ENCODE peak calls at places on chromosome 7, in six cellular contexts. One of them, this sample, is unnamed.

GRCh38 chr7:665751-666453 is 60.6 kb upstream of the DNAAF5 start:
- DNase-seq in hypothalamus: no peak
- DNase-seq in CD8-positive, alpha-beta memory T cell: peak
- DNase-seq in non-pigmented ciliary epithelial cell: no peak
- DNase-seq in AG08396: no peak
- DNase-seq in stimulated activated CD8-positive, alpha-beta memory T cell treated with anti-CD3 and anti-CD28 coated beads, Interleukin-4, amount 100 ng/mL, for 24 hours: no peak
- DNase-seq in this sample: peak

GRCh38 chr7:127514499-127514898 is 70.9 kb downstream of the GCC1 start:
- DNase-seq in hypothalamus: no peak
- DNase-seq in CD8-positive, alpha-beta memory T cell: no peak
- DNase-seq in non-pigmented ciliary epithelial cell: peak
- DNase-seq in AG08396: peak
- DNase-seq in stimulated activated CD8-positive, alpha-beta memory T cell treated with anti-CD3 and anti-CD28 coated beads, Interleukin-4, amount 100 ng/mL, for 24 hours: no peak
- DNase-seq in this sample: no peak

GRCh38 chr7:51869452-51869851 is 552.8 kb upstream of the COBL start:
- DNase-seq in hypothalamus: no peak
- DNase-seq in CD8-positive, alpha-beta memory T cell: no peak
- DNase-seq in non-pigmented ciliary epithelial cell: no peak
- DNase-seq in AG08396: no peak
- DNase-seq in stimulated activated CD8-positive, alpha-beta memory T cell treated with anti-CD3 and anti-CD28 coated beads, Interleukin-4, amount 100 ng/mL, for 24 hours: no peak
- DNase-seq in this sample: no peak

GRCh38 chr7:8115547-8116402 is 146.2 kb downstream of the ICA1 start:
- DNase-seq in hypothalamus: no peak
- DNase-seq in CD8-positive, alpha-beta memory T cell: no peak
- DNase-seq in non-pigmented ciliary epithelial cell: no peak
- DNase-seq in AG08396: no peak
- DNase-seq in stimulated activated CD8-positive, alpha-beta memory T cell treated with anti-CD3 and anti-CD28 coated beads, Interleukin-4, amount 100 ng/mL, for 24 hours: no peak
- DNase-seq in this sample: no peak

GRCh38 chr7:140621326-140622035 is 19.1 kb downstream of the DENND2A start:
- DNase-seq in hypothalamus: no peak
- DNase-seq in CD8-positive, alpha-beta memory T cell: no peak
- DNase-seq in non-pigmented ciliary epithelial cell: no peak
- DNase-seq in AG08396: no peak
- DNase-seq in stimulated activated CD8-positive, alpha-beta memory T cell treated with anti-CD3 and anti-CD28 coated beads, Interleukin-4, amount 100 ng/mL, for 24 hours: no peak
- DNase-seq in this sample: no peak

GRCh38 chr7:116582164-116582732 is 57.4 kb downstream of the CAV1 start:
- DNase-seq in hypothalamus: no peak
- DNase-seq in CD8-positive, alpha-beta memory T cell: no peak
- DNase-seq in non-pigmented ciliary epithelial cell: no peak
- DNase-seq in AG08396: no peak
- DNase-seq in stimulated activated CD8-positive, alpha-beta memory T cell treated with anti-CD3 and anti-CD28 coated beads, Interleukin-4, amount 100 ng/mL, for 24 hours: no peak
- DNase-seq in this sample: no peak

GRCh38 chr7:80370587-80370986 is 141.3 kb downstream of the GNAT3 start:
- DNase-seq in hypothalamus: no peak
- DNase-seq in CD8-positive, alpha-beta memory T cell: no peak
- DNase-seq in non-pigmented ciliary epithelial cell: no peak
- DNase-seq in AG08396: no peak
- DNase-seq in stimulated activated CD8-positive, alpha-beta memory T cell treated with anti-CD3 and anti-CD28 coated beads, Interleukin-4, amount 100 ng/mL, for 24 hours: no peak
- DNase-seq in this sample: no peak

GRCh38 chr7:74606101-74606908 is 51.2 kb upstream of the GTF2I start:
- DNase-seq in hypothalamus: no peak
- DNase-seq in CD8-positive, alpha-beta memory T cell: no peak
- DNase-seq in non-pigmented ciliary epithelial cell: no peak
- DNase-seq in AG08396: peak
- DNase-seq in stimulated activated CD8-positive, alpha-beta memory T cell treated with anti-CD3 and anti-CD28 coated beads, Interleukin-4, amount 100 ng/mL, for 24 hours: peak
- DNase-seq in this sample: peak

GRCh38 chr7:39987641-39988347 is 37.7 kb downstream of the CDK13 start:
- DNase-seq in hypothalamus: no peak
- DNase-seq in CD8-positive, alpha-beta memory T cell: no peak
- DNase-seq in non-pigmented ciliary epithelial cell: no peak
- DNase-seq in AG08396: no peak
- DNase-seq in stimulated activated CD8-positive, alpha-beta memory T cell treated with anti-CD3 and anti-CD28 coated beads, Interleukin-4, amount 100 ng/mL, for 24 hours: no peak
- DNase-seq in this sample: peak

GRCh38 chr7:7175075-7175695 is 7.2 kb upstream of the C1GALT1 start:
- DNase-seq in hypothalamus: no peak
- DNase-seq in CD8-positive, alpha-beta memory T cell: no peak
- DNase-seq in non-pigmented ciliary epithelial cell: no peak
- DNase-seq in AG08396: no peak
- DNase-seq in stimulated activated CD8-positive, alpha-beta memory T cell treated with anti-CD3 and anti-CD28 coated beads, Interleukin-4, amount 100 ng/mL, for 24 hours: no peak
- DNase-seq in this sample: no peak

GRCh38 chr7:158410720-158411119 is 176.9 kb downstream of the PTPRN2 start:
- DNase-seq in hypothalamus: no peak
- DNase-seq in CD8-positive, alpha-beta memory T cell: no peak
- DNase-seq in non-pigmented ciliary epithelial cell: no peak
- DNase-seq in AG08396: no peak
- DNase-seq in stimulated activated CD8-positive, alpha-beta memory T cell treated with anti-CD3 and anti-CD28 coated beads, Interleukin-4, amount 100 ng/mL, for 24 hours: no peak
- DNase-seq in this sample: no peak

GRCh38 chr7:148084138-148084537 is 506.4 kb upstream of the C7orf33 start:
- DNase-seq in hypothalamus: peak
- DNase-seq in CD8-positive, alpha-beta memory T cell: no peak
- DNase-seq in non-pigmented ciliary epithelial cell: peak
- DNase-seq in AG08396: no peak
- DNase-seq in stimulated activated CD8-positive, alpha-beta memory T cell treated with anti-CD3 and anti-CD28 coated beads, Interleukin-4, amount 100 ng/mL, for 24 hours: no peak
- DNase-seq in this sample: no peak

GRCh38 chr7:113299748-113300147 is 181.4 kb upstream of the SMIM30 start:
- DNase-seq in hypothalamus: no peak
- DNase-seq in CD8-positive, alpha-beta memory T cell: no peak
- DNase-seq in non-pigmented ciliary epithelial cell: no peak
- DNase-seq in AG08396: no peak
- DNase-seq in stimulated activated CD8-positive, alpha-beta memory T cell treated with anti-CD3 and anti-CD28 coated beads, Interleukin-4, amount 100 ng/mL, for 24 hours: no peak
- DNase-seq in this sample: no peak

GRCh38 chr7:90404777-90405176 is 1.5 kb downstream of the CLDN12 start:
- DNase-seq in hypothalamus: no peak
- DNase-seq in CD8-positive, alpha-beta memory T cell: no peak
- DNase-seq in non-pigmented ciliary epithelial cell: no peak
- DNase-seq in AG08396: no peak
- DNase-seq in stimulated activated CD8-positive, alpha-beta memory T cell treated with anti-CD3 and anti-CD28 coated beads, Interleukin-4, amount 100 ng/mL, for 24 hours: no peak
- DNase-seq in this sample: no peak

GRCh38 chr7:50199824-50200223 is 104.7 kb upstream of the IKZF1 start:
- DNase-seq in hypothalamus: no peak
- DNase-seq in CD8-positive, alpha-beta memory T cell: no peak
- DNase-seq in non-pigmented ciliary epithelial cell: no peak
- DNase-seq in AG08396: no peak
- DNase-seq in stimulated activated CD8-positive, alpha-beta memory T cell treated with anti-CD3 and anti-CD28 coated beads, Interleukin-4, amount 100 ng/mL, for 24 hours: no peak
- DNase-seq in this sample: no peak

GRCh38 chr7:73397936-73398335 is 35.6 kb upstream of the FZD9 start:
- DNase-seq in hypothalamus: no peak
- DNase-seq in CD8-positive, alpha-beta memory T cell: no peak
- DNase-seq in non-pigmented ciliary epithelial cell: no peak
- DNase-seq in AG08396: no peak
- DNase-seq in stimulated activated CD8-positive, alpha-beta memory T cell treated with anti-CD3 and anti-CD28 coated beads, Interleukin-4, amount 100 ng/mL, for 24 hours: no peak
- DNase-seq in this sample: no peak

GRCh38 chr7:96648784-96649183 is 60.9 kb downstream of the SEM1 start:
- DNase-seq in hypothalamus: no peak
- DNase-seq in CD8-positive, alpha-beta memory T cell: no peak
- DNase-seq in non-pigmented ciliary epithelial cell: no peak
- DNase-seq in AG08396: no peak
- DNase-seq in stimulated activated CD8-positive, alpha-beta memory T cell treated with anti-CD3 and anti-CD28 coated beads, Interleukin-4, amount 100 ng/mL, for 24 hours: no peak
- DNase-seq in this sample: no peak

GRCh38 chr7:54978364-54979116 is 40.3 kb upstream of the EGFR start:
- DNase-seq in hypothalamus: no peak
- DNase-seq in CD8-positive, alpha-beta memory T cell: no peak
- DNase-seq in non-pigmented ciliary epithelial cell: no peak
- DNase-seq in AG08396: no peak
- DNase-seq in stimulated activated CD8-positive, alpha-beta memory T cell treated with anti-CD3 and anti-CD28 coated beads, Interleukin-4, amount 100 ng/mL, for 24 hours: no peak
- DNase-seq in this sample: no peak

GRCh38 chr7:713488-714230 is 12.8 kb upstream of the DNAAF5 start:
- DNase-seq in hypothalamus: no peak
- DNase-seq in CD8-positive, alpha-beta memory T cell: no peak
- DNase-seq in non-pigmented ciliary epithelial cell: no peak
- DNase-seq in AG08396: peak
- DNase-seq in stimulated activated CD8-positive, alpha-beta memory T cell treated with anti-CD3 and anti-CD28 coated beads, Interleukin-4, amount 100 ng/mL, for 24 hours: no peak
- DNase-seq in this sample: no peak

GRCh38 chr7:50651227-50651989 is 86.2 kb upstream of the DDC start:
- DNase-seq in hypothalamus: no peak
- DNase-seq in CD8-positive, alpha-beta memory T cell: no peak
- DNase-seq in non-pigmented ciliary epithelial cell: no peak
- DNase-seq in AG08396: no peak
- DNase-seq in stimulated activated CD8-positive, alpha-beta memory T cell treated with anti-CD3 and anti-CD28 coated beads, Interleukin-4, amount 100 ng/mL, for 24 hours: no peak
- DNase-seq in this sample: no peak

GRCh38 chr7:2864999-2865670 is 21.0 kb upstream of the GNA12 start:
- DNase-seq in hypothalamus: peak
- DNase-seq in CD8-positive, alpha-beta memory T cell: peak
- DNase-seq in non-pigmented ciliary epithelial cell: no peak
- DNase-seq in AG08396: peak
- DNase-seq in stimulated activated CD8-positive, alpha-beta memory T cell treated with anti-CD3 and anti-CD28 coated beads, Interleukin-4, amount 100 ng/mL, for 24 hours: peak
- DNase-seq in this sample: no peak

GRCh38 chr7:101129603-101130117 is 2.8 kb downstream of the SERPINE1 start:
- DNase-seq in hypothalamus: no peak
- DNase-seq in CD8-positive, alpha-beta memory T cell: no peak
- DNase-seq in non-pigmented ciliary epithelial cell: no peak
- DNase-seq in AG08396: no peak
- DNase-seq in stimulated activated CD8-positive, alpha-beta memory T cell treated with anti-CD3 and anti-CD28 coated beads, Interleukin-4, amount 100 ng/mL, for 24 hours: no peak
- DNase-seq in this sample: no peak

GRCh38 chr7:64794171-64794844 is at the start of gene ZNF138:
- DNase-seq in hypothalamus: peak
- DNase-seq in CD8-positive, alpha-beta memory T cell: peak
- DNase-seq in non-pigmented ciliary epithelial cell: peak
- DNase-seq in AG08396: peak
- DNase-seq in stimulated activated CD8-positive, alpha-beta memory T cell treated with anti-CD3 and anti-CD28 coated beads, Interleukin-4, amount 100 ng/mL, for 24 hours: peak
- DNase-seq in this sample: peak

GRCh38 chr7:28761485-28761884 is 196.6 kb downstream of the TRIL start:
- DNase-seq in hypothalamus: no peak
- DNase-seq in CD8-positive, alpha-beta memory T cell: no peak
- DNase-seq in non-pigmented ciliary epithelial cell: no peak
- DNase-seq in AG08396: no peak
- DNase-seq in stimulated activated CD8-positive, alpha-beta memory T cell treated with anti-CD3 and anti-CD28 coated beads, Interleukin-4, amount 100 ng/mL, for 24 hours: no peak
- DNase-seq in this sample: no peak

GRCh38 chr7:7978860-7979259 is 10.3 kb downstream of the GLCCI1 start:
- DNase-seq in hypothalamus: no peak
- DNase-seq in CD8-positive, alpha-beta memory T cell: no peak
- DNase-seq in non-pigmented ciliary epithelial cell: no peak
- DNase-seq in AG08396: no peak
- DNase-seq in stimulated activated CD8-positive, alpha-beta memory T cell treated with anti-CD3 and anti-CD28 coated beads, Interleukin-4, amount 100 ng/mL, for 24 hours: no peak
- DNase-seq in this sample: no peak

GRCh38 chr7:106205621-106206222 is 79.1 kb downstream of the NAMPT start:
- DNase-seq in hypothalamus: no peak
- DNase-seq in CD8-positive, alpha-beta memory T cell: no peak
- DNase-seq in non-pigmented ciliary epithelial cell: no peak
- DNase-seq in AG08396: no peak
- DNase-seq in stimulated activated CD8-positive, alpha-beta memory T cell treated with anti-CD3 and anti-CD28 coated beads, Interleukin-4, amount 100 ng/mL, for 24 hours: no peak
- DNase-seq in this sample: no peak

GRCh38 chr7:97357459-97357858 is 240.0 kb downstream of the SDHAF3 start:
- DNase-seq in hypothalamus: no peak
- DNase-seq in CD8-positive, alpha-beta memory T cell: no peak
- DNase-seq in non-pigmented ciliary epithelial cell: no peak
- DNase-seq in AG08396: no peak
- DNase-seq in stimulated activated CD8-positive, alpha-beta memory T cell treated with anti-CD3 and anti-CD28 coated beads, Interleukin-4, amount 100 ng/mL, for 24 hours: no peak
- DNase-seq in this sample: no peak

GRCh38 chr7:122143376-122143750 is 686 bp downstream of the AASS start:
- DNase-seq in hypothalamus: peak
- DNase-seq in CD8-positive, alpha-beta memory T cell: no peak
- DNase-seq in non-pigmented ciliary epithelial cell: no peak
- DNase-seq in AG08396: peak
- DNase-seq in stimulated activated CD8-positive, alpha-beta memory T cell treated with anti-CD3 and anti-CD28 coated beads, Interleukin-4, amount 100 ng/mL, for 24 hours: no peak
- DNase-seq in this sample: no peak

GRCh38 chr7:78543976-78544375 is 745.4 kb downstream of the PHTF2 start:
- DNase-seq in hypothalamus: no peak
- DNase-seq in CD8-positive, alpha-beta memory T cell: no peak
- DNase-seq in non-pigmented ciliary epithelial cell: no peak
- DNase-seq in AG08396: no peak
- DNase-seq in stimulated activated CD8-positive, alpha-beta memory T cell treated with anti-CD3 and anti-CD28 coated beads, Interleukin-4, amount 100 ng/mL, for 24 hours: no peak
- DNase-seq in this sample: no peak

GRCh38 chr7:4091767-4092166 is 590.3 kb upstream of the FOXK1 start:
- DNase-seq in hypothalamus: no peak
- DNase-seq in CD8-positive, alpha-beta memory T cell: no peak
- DNase-seq in non-pigmented ciliary epithelial cell: no peak
- DNase-seq in AG08396: no peak
- DNase-seq in stimulated activated CD8-positive, alpha-beta memory T cell treated with anti-CD3 and anti-CD28 coated beads, Interleukin-4, amount 100 ng/mL, for 24 hours: no peak
- DNase-seq in this sample: no peak

GRCh38 chr7:90250601-90251303 is 5.8 kb downstream of the CFAP69 start:
- DNase-seq in hypothalamus: no peak
- DNase-seq in CD8-positive, alpha-beta memory T cell: no peak
- DNase-seq in non-pigmented ciliary epithelial cell: no peak
- DNase-seq in AG08396: peak
- DNase-seq in stimulated activated CD8-positive, alpha-beta memory T cell treated with anti-CD3 and anti-CD28 coated beads, Interleukin-4, amount 100 ng/mL, for 24 hours: no peak
- DNase-seq in this sample: no peak

GRCh38 chr7:44461387-44461786 is 29.1 kb downstream of the NUDCD3 start:
- DNase-seq in hypothalamus: no peak
- DNase-seq in CD8-positive, alpha-beta memory T cell: no peak
- DNase-seq in non-pigmented ciliary epithelial cell: no peak
- DNase-seq in AG08396: peak
- DNase-seq in stimulated activated CD8-positive, alpha-beta memory T cell treated with anti-CD3 and anti-CD28 coated beads, Interleukin-4, amount 100 ng/mL, for 24 hours: no peak
- DNase-seq in this sample: no peak